ENCODE peak calls at places on chromosome 12, in five cellular contexts. D is left ventricle myocardium inferior; X is A673; G is SW480; N is activated T-cell treated with anti-CD3 and anti-CD28 coated beads, Interleukin-2, amount 50 U/mL, for 24 hours. B is an unnamed sample.

GRCh38 chr12:106135075-106135474 is 3.7 kb downstream of the NUAK1 start:
- DNase-seq in D (no peak), X (no peak), G (no peak), N (no peak), B (no peak)

GRCh38 chr12:131673519-131674265 is 37.2 kb upstream of the SFSWAP start:
- DNase-seq in D (no peak), X (no peak), G (peak), N (no peak), B (no peak)

GRCh38 chr12:26195250-26195640 is at the start of gene SSPN:
- DNase-seq in D (peak), X (peak), G (peak), N (peak), B (peak)

GRCh38 chr12:130281157-130281799 is 56.4 kb upstream of the PIWIL1 start:
- DNase-seq in D (no peak), X (peak), G (no peak), N (peak), B (no peak)

GRCh38 chr12:46209165-46209564 is 59.7 kb downstream of the SLC38A1 start:
- DNase-seq in D (no peak), X (peak), G (no peak), N (no peak), B (peak)

GRCh38 chr12:113835433-113835832 is 130.7 kb downstream of the RBM19 start:
- DNase-seq in D (no peak), X (no peak), G (no peak), N (no peak), B (no peak)

GRCh38 chr12:27076930-27077329 is 5.4 kb downstream of the C12orf71 start:
- DNase-seq in D (no peak), X (no peak), G (no peak), N (no peak), B (no peak)

GRCh38 chr12:66693901-66694513 is 15.1 kb upstream of the GRIP1 start:
- DNase-seq in D (no peak), X (peak), G (peak), N (no peak), B (peak)

GRCh38 chr12:78457951-78458350 is 406.6 kb upstream of the SYT1 start:
- DNase-seq in D (no peak), X (no peak), G (no peak), N (no peak), B (no peak)

GRCh38 chr12:95548539-95549391 is 2.5 kb downstream of the USP44 start:
- DNase-seq in D (peak), X (peak), G (no peak), N (peak), B (peak)

GRCh38 chr12:6195665-6196535 is 4.3 kb upstream of the CD9 start:
- DNase-seq in D (peak), X (peak), G (peak), N (peak), B (peak)

GRCh38 chr12:124000111-124000510 is 27.1 kb downstream of the ZNF664 start:
- DNase-seq in D (no peak), X (no peak), G (no peak), N (no peak), B (no peak)

GRCh38 chr12:109723311-109723791 is 9.7 kb downstream of the FAM222A start:
- DNase-seq in D (peak), X (no peak), G (no peak), N (no peak), B (no peak)

GRCh38 chr12:92421701-92422100 is 276.1 kb upstream of the BTG1 start:
- DNase-seq in D (no peak), X (no peak), G (no peak), N (no peak), B (peak)

GRCh38 chr12:49277466-49277865 is 12.6 kb downstream of the TUBA1C start:
- DNase-seq in D (no peak), X (no peak), G (no peak), N (no peak), B (peak)

GRCh38 chr12:6234214-6234613 is 34.0 kb downstream of the CD9 start:
- DNase-seq in D (no peak), X (no peak), G (no peak), N (no peak), B (no peak)

GRCh38 chr12:14689144-14689543 is 7.3 kb downstream of the GUCY2C start:
- DNase-seq in D (no peak), X (no peak), G (no peak), N (no peak), B (no peak)

GRCh38 chr12:56351325-56351724 is 8.6 kb downstream of the STAT2 start:
- DNase-seq in D (no peak), X (no peak), G (no peak), N (no peak), B (no peak)

GRCh38 chr12:112381421-112381897 is 772 bp downstream of the HECTD4 start:
- DNase-seq in D (peak), X (peak), G (peak), N (no peak), B (peak)

GRCh38 chr12:46214668-46215429 is 54.0 kb downstream of the SLC38A1 start:
- DNase-seq in D (no peak), X (no peak), G (no peak), N (peak), B (no peak)

GRCh38 chr12:95102916-95103671 is 29.7 kb upstream of the NR2C1 start:
- DNase-seq in D (no peak), X (peak), G (peak), N (peak), B (peak)

GRCh38 chr12:7190268-7191055 is 976 bp downstream of the PEX5 start:
- DNase-seq in D (peak), X (peak), G (peak), N (peak), B (peak)

GRCh38 chr12:92971869-92972524 is 42.9 kb upstream of the EEA1 start:
- DNase-seq in D (no peak), X (no peak), G (no peak), N (no peak), B (no peak)